ENCODE peak calls at places on chromosome 14, in seven cellular contexts. V is IMR-90, D is cardiac fibroblast, S is fibroblast of lung, N is astrocyte of the cerebellum, Y is astrocyte of the spinal cord, W is mucosa of descending colon. C is an unnamed sample.

GRCh38 chr14:54338696-54339317 is 58.0 kb upstream of the CDKN3 start:
- DNase-seq in D (peak), N (no peak), W (no peak), V (peak), Y (peak), S (peak), C (peak)

GRCh38 chr14:38199768-38200167 is 7.9 kb upstream of the SSTR1 start:
- DNase-seq in S (peak), W (no peak), N (no peak), Y (no peak), D (peak), V (peak), C (peak)

GRCh38 chr14:46054526-46054925 is 597.1 kb downstream of the RPL10L start:
- DNase-seq in V (peak), N (peak), D (peak), W (no peak), S (peak), Y (peak), C (peak)

GRCh38 chr14:26597136-26598080 is at the start of gene NOVA1:
- DNase-seq in D (peak), S (peak), V (no peak), W (peak), Y (peak), N (no peak), C (no peak)

GRCh38 chr14:76993743-76994142 is 34.8 kb downstream of the IRF2BPL start:
- DNase-seq in D (no peak), W (no peak), Y (no peak), N (no peak), V (no peak), S (no peak), C (no peak)

GRCh38 chr14:98633380-98633779 is 638.6 kb downstream of the BCL11B start:
- DNase-seq in W (no peak), D (no peak), Y (peak), S (no peak), V (no peak), N (no peak), C (no peak)

GRCh38 chr14:47917344-47917954 is 242.0 kb upstream of the MDGA2 start:
- DNase-seq in N (peak), W (no peak), D (peak), V (peak), S (peak), Y (peak), C (peak)

GRCh38 chr14:100317897-100318808 is 5.0 kb upstream of the SLC25A47 start:
- DNase-seq in V (peak), D (peak), S (peak), N (no peak), Y (peak), W (peak), C (no peak)

GRCh38 chr14:70005281-70005805 is 126.1 kb downstream of the SMOC1 start:
- DNase-seq in D (no peak), Y (no peak), W (no peak), S (no peak), N (no peak), V (no peak), C (no peak)

GRCh38 chr14:101593411-101594181 is 32.3 kb downstream of the DIO3 start:
- DNase-seq in S (no peak), Y (no peak), W (no peak), V (no peak), D (no peak), N (no peak), C (no peak)

GRCh38 chr14:76091036-76091435 is 60.7 kb upstream of the GPATCH2L start:
- DNase-seq in V (no peak), D (peak), W (no peak), Y (no peak), S (no peak), N (no peak), C (no peak)

GRCh38 chr14:70906785-70907171 is 481 bp upstream of the PCNX1 start:
- DNase-seq in Y (no peak), N (no peak), W (no peak), D (no peak), S (no peak), V (no peak), C (peak)

GRCh38 chr14:40674503-40674902 is 932.2 kb upstream of the LRFN5 start:
- DNase-seq in D (no peak), N (no peak), V (no peak), Y (no peak), W (no peak), S (no peak), C (no peak)

GRCh38 chr14:92737206-92737605 is 11.2 kb downstream of the LGMN start:
- DNase-seq in D (no peak), S (no peak), Y (no peak), V (no peak), N (no peak), W (no peak), C (no peak)

GRCh38 chr14:104470588-104470987 is 109.0 kb upstream of the C14orf180 start:
- DNase-seq in W (no peak), S (no peak), N (no peak), Y (no peak), D (no peak), V (no peak), C (no peak)

GRCh38 chr14:55446127-55446736 is 5.8 kb upstream of the TBPL2 start:
- DNase-seq in N (peak), Y (peak), W (no peak), V (peak), D (peak), S (peak), C (peak)

GRCh38 chr14:56061051-56061450 is 57.2 kb upstream of the PELI2 start:
- DNase-seq in N (no peak), V (no peak), W (no peak), Y (no peak), S (peak), D (no peak), C (peak)

DNA sequence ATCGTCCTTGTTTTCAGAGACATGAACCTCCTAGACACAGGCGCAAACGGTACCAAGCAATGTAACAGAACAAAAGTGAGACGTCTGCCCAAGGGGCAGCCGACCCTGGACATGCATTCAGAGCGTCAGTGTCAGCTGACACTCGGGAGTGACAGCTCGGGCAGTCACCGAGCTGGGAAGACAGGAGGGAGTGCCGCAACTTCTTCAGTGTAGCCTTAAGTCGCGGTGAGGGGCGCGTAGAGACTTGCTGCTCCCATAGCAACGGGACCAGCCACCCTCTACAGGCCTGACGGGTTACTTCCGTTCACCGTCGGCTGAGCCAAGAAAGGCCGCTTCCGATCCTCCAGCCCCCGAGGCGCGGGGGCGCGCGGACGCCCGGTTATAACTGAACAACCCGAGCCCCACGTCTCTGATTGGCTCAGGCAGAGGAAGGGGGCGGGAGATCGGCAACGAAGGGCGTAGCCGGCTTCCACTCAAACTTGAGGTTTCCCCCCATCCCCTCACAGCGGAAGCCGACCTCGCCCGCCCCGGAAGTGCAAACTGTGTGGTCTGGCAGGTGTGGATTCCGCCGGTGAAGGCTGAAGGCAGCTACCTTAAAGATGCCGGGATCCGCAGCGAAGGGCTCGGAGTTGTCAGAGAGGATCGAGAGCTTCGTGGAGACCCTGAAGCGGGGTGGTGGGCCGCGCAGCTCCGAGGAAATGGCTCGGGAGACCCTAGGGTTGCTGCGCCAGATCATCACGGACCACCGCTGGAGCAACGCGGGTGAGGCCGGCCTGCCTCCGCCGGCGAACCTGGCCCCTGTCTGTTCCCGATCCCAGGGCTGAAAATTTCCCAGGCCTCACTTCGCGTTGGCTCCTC is at the start of gene EIF2B2:
- DNase-seq in S (peak), D (peak), V (peak), Y (peak), N (peak), W (peak), C (peak)
- TF ChIP-seq CTCF in S (no peak), D (no peak), V (peak), Y (no peak), N (no peak), W (no peak), C (no peak)

DNA sequence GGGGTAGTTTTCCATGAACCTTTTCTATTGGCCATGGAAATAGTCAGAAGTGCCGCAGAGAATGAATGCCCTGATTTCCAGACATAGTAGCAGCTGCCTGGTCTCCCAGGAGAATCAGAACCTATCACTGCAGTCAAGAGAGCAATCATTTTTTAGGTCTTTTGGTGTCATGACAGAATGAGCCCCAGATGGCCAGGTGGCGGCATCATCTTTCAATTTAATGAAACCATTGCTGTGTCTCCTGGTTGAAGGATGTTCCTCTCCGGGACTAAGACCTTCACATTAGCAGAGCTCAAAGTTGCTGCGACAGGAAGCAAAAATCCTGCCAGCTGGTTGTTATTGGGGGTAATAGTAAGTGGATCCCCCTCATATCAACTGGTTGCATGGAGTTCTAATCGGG is 18.8 kb downstream of the TNFAIP2 start:
- DNase-seq in S (no peak), W (no peak), Y (no peak), N (no peak), D (no peak), V (no peak), C (no peak)
- TF ChIP-seq CTCF in S (no peak), W (no peak), Y (no peak), N (no peak), D (no peak), V (no peak), C (no peak)

GRCh38 chr14:32100175-32100574 is 23.1 kb downstream of the ARHGAP5 start:
- DNase-seq in Y (no peak), N (no peak), V (no peak), S (no peak), W (no peak), D (no peak), C (no peak)

GRCh38 chr14:32104308-32104707 is 27.2 kb downstream of the ARHGAP5 start:
- DNase-seq in V (no peak), S (no peak), W (no peak), D (no peak), N (no peak), Y (no peak), C (no peak)

GRCh38 chr14:32102968-32103367 is 25.9 kb downstream of the ARHGAP5 start:
- DNase-seq in N (no peak), D (no peak), S (no peak), V (no peak), Y (no peak), W (no peak), C (no peak)

GRCh38 chr14:32102152-32102787 is 25.2 kb downstream of the ARHGAP5 start:
- DNase-seq in D (no peak), W (no peak), Y (no peak), V (no peak), N (no peak), S (no peak), C (no peak)

DNA sequence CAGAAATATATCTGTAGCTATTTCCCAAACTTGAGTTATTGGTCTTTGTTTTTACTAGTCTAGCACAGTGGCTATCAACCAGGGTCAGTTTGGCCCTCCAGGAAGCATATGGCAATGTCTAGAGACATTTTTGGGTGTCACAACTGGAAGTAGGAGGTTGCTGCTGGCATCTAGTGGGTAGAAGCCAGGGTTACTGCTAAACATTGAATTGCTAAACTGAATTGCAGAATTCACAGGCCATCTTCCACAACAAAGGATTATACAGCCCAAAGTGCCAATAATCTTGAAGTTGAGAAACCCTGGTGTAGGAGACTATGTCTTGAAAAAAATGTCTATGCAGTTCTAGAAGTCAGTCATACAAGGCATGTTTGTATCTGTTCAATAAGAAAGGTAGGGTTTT is 27.7 kb downstream of the ARHGAP5 start:
- DNase-seq in V (no peak), D (no peak), Y (no peak), S (no peak), N (no peak), W (no peak), C (no peak)
- TF ChIP-seq CTCF in V (no peak), D (no peak), Y (no peak), S (no peak), N (no peak), W (no peak), C (no peak)

GRCh38 chr14:61064210-61064609 is 83.2 kb downstream of the SLC38A6 start:
- DNase-seq in S (no peak), W (no peak), D (no peak), Y (no peak), V (no peak), N (no peak), C (no peak)
- TF ChIP-seq CTCF in S (no peak), W (no peak), D (no peak), Y (no peak), V (no peak), N (no peak), C (no peak)

C was measured in bronchial epithelial cell.